ENCODE peak calls at places on chromosomes 4 and X, in seven cellular contexts. G, F, L, Z, U, C and D are unnamed samples.
A peak's percentile ranks its signal among the peaks of the same experiment; 100 is the strongest.

GRCh38 chr4:55396305-55397023 is 707 bp downstream of the TMEM165 start:
- DNase-seq in Z (no peak), L (peak; percentile 40), G (peak; percentile 46), U (peak; percentile 31), F (no peak), C (peak; percentile 72), D (peak; percentile 59)

GRCh38 chr4:2057382-2058065 is 1.6 kb upstream of the NAT8L start:
- DNase-seq in L (no peak), Z (no peak), C (no peak), U (no peak), F (no peak), G (no peak), D (no peak)

GRCh38 chr4:3107271-3108185 is 33.0 kb downstream of the HTT start:
- DNase-seq in F (no peak), G (no peak), U (no peak), Z (no peak), C (no peak), L (no peak), D (peak; percentile 62)

GRCh38 chrX:124274438-124275166 is 57.9 kb upstream of the TEX13D start:
- DNase-seq in C (no peak), F (no peak), U (no peak), L (no peak), Z (no peak), G (no peak), D (no peak)

GRCh38 chrX:148535639-148536038 is 35.2 kb downstream of the AFF2 start:
- DNase-seq in U (no peak), G (no peak), F (no peak), L (no peak), C (no peak), Z (no peak), D (no peak)

GRCh38 chr4:176451441-176451840 is 131.7 kb downstream of the SPCS3 start:
- DNase-seq in L (no peak), U (no peak), F (no peak), C (no peak), Z (no peak), G (no peak), D (no peak)

GRCh38 chr4:110088670-110089069 is 109.7 kb downstream of the ELOVL6 start:
- DNase-seq in C (no peak), F (peak; percentile 41), U (peak; percentile 71), Z (no peak), L (no peak), G (no peak), D (peak; percentile 81)

GRCh38 chr4:168641811-168642140 is 144.9 kb downstream of the PALLD start:
- DNase-seq in F (no peak), U (no peak), L (no peak), C (no peak), Z (no peak), G (no peak), D (no peak)

GRCh38 chrX:2371026-2371778 is 129.6 kb downstream of the DHRSX start:
- DNase-seq in F (no peak), L (no peak), Z (no peak), G (no peak), C (no peak), U (peak; percentile 47), D (no peak)

GRCh38 chrX:56995271-56995994 is at the start of gene SPIN3:
- DNase-seq in G (peak; percentile 84), L (peak; percentile 94), C (peak; percentile 78), F (peak; percentile 23), Z (peak; percentile 49), U (peak; percentile 61), D (peak; percentile 74)

GRCh38 chr4:161555689-161556660 is 607.8 kb downstream of the FSTL5 start:
- DNase-seq in C (no peak), G (no peak), L (no peak), F (peak; percentile 75), Z (no peak), U (peak; percentile 76), D (peak; percentile 82)

GRCh38 chrX:39406799-39407198 is 605.5 kb downstream of the MID1IP1 start:
- DNase-seq in C (no peak), G (no peak), F (no peak), Z (no peak), L (no peak), U (no peak), D (no peak)

GRCh38 chrX:133290076-133290475 is 71.9 kb upstream of the TFDP3 start:
- DNase-seq in C (no peak), U (peak; percentile 85), G (no peak), L (no peak), F (peak; percentile 17), Z (no peak), D (no peak)

GRCh38 chr4:73646117-73646516 is 25.9 kb upstream of the RASSF6 start:
- DNase-seq in G (no peak), L (no peak), C (no peak), F (no peak), U (no peak), Z (no peak), D (no peak)

GRCh38 chrX:38571058-38571457 is 9.7 kb downstream of the TSPAN7 start:
- DNase-seq in F (no peak), C (no peak), U (no peak), L (no peak), G (no peak), Z (no peak), D (no peak)

GRCh38 chr4:168868044-168868855 is 141.8 kb downstream of the CBR4 start:
- DNase-seq in F (peak; percentile 81), C (no peak), Z (no peak), L (no peak), U (peak; percentile 95), G (no peak), D (peak; percentile 82)

GRCh38 chr4:76459291-76459723 is 24.3 kb downstream of the SHROOM3 start:
- DNase-seq in C (peak; percentile 26), F (peak; percentile 77), Z (no peak), G (no peak), U (peak; percentile 97), L (no peak), D (peak; percentile 71)

GRCh38 chr4:88143504-88143903 is 14.9 kb downstream of the ABCG2 start:
- DNase-seq in C (no peak), L (peak; percentile 3), Z (no peak), G (no peak), U (peak; percentile 86), F (peak; percentile 34), D (peak; percentile 61)

GRCh38 chrX:135951291-135951690 is 22.5 kb downstream of the MMGT1 start:
- DNase-seq in G (no peak), F (no peak), Z (no peak), U (no peak), L (no peak), C (no peak), D (no peak)

GRCh38 chrX:128781506-128781905 is 729.3 kb upstream of the ACTRT1 start:
- DNase-seq in C (peak; percentile 49), Z (peak; percentile 14), U (no peak), F (no peak), L (peak; percentile 19), G (peak; percentile 40), D (peak; percentile 6)

GRCh38 chr4:188434686-188435085 is 295.4 kb downstream of the TRIML1 start:
- DNase-seq in U (no peak), L (no peak), G (no peak), C (no peak), Z (no peak), F (no peak), D (no peak)

GRCh38 chr4:186563761-186564160 is 8.4 kb upstream of the MTNR1A start:
- DNase-seq in F (no peak), C (no peak), U (no peak), G (no peak), Z (no peak), L (no peak), D (no peak)

GRCh38 chr4:74366367-74366891 is 1.5 kb downstream of the EREG start:
- DNase-seq in Z (no peak), C (no peak), F (no peak), U (no peak), L (no peak), G (no peak), D (peak; percentile 41)

GRCh38 chr4:21113496-21114213 is 413.4 kb downstream of the PACRGL start:
- DNase-seq in U (peak; percentile 72), Z (no peak), G (no peak), C (no peak), L (no peak), F (peak; percentile 51), D (peak; percentile 38)

GRCh38 chr4:7985072-7985471 is 45.4 kb upstream of the AFAP1 start:
- DNase-seq in F (no peak), Z (no peak), G (no peak), L (no peak), C (no peak), U (no peak), D (no peak)

GRCh38 chr4:185524888-185525863 is 10.1 kb downstream of the PDLIM3 start:
- DNase-seq in L (no peak), G (no peak), Z (no peak), F (peak; percentile 35), U (peak; percentile 52), C (no peak), D (peak; percentile 36)

GRCh38 chr4:183657564-183657963 is 1.4 kb downstream of the RWDD4 start:
- DNase-seq in F (no peak), L (no peak), Z (no peak), C (no peak), U (no peak), G (no peak), D (no peak)

GRCh38 chr4:156970501-156971167 is 965 bp downstream of the PDGFC start:
- DNase-seq in U (no peak), F (no peak), C (peak; percentile 69), L (peak; percentile 55), Z (peak; percentile 20), G (peak; percentile 64), D (peak; percentile 81)

GRCh38 chrX:29318051-29318450 is 730.8 kb downstream of the IL1RAPL1 start:
- DNase-seq in L (no peak), F (no peak), C (no peak), Z (no peak), G (no peak), U (peak; percentile 58), D (no peak)

GRCh38 chr4:83581411-83582288 is 45.7 kb downstream of the GPAT3 start:
- DNase-seq in L (no peak), C (no peak), U (peak; percentile 33), F (no peak), Z (no peak), G (no peak), D (no peak)

GRCh38 chr4:165005352-165005751 is 26.4 kb upstream of the TRIM60 start:
- DNase-seq in L (no peak), C (no peak), U (no peak), Z (no peak), F (no peak), G (no peak), D (no peak)

GRCh38 chrX:110258552-110258951 is 59.3 kb downstream of the AMMECR1 start:
- DNase-seq in G (no peak), F (no peak), Z (no peak), L (no peak), U (peak; percentile 41), C (no peak), D (no peak)